ENCODE peak calls at places on chromosomes 4 and X, in eight cellular contexts. Q is CD8-positive, alpha-beta T cell; V is suprapubic skin; T is neural progenitor cell; R is heart right ventricle; M is breast epithelium; Z is lower lobe of right lung; B is tibial artery. F is an unnamed sample.

GRCh38 chr4:22480928-22481327 is 34.9 kb downstream of the ADGRA3 start:
- DNase-seq in Q (no peak), V (no peak), T (no peak), R (no peak), M (no peak), Z (no peak), B (no peak), F (no peak)

GRCh38 chr4:156799121-156799589 is 172.4 kb downstream of the PDGFC start:
- DNase-seq in Q (no peak), V (no peak), T (no peak), R (no peak), M (no peak), Z (no peak), B (no peak), F (no peak)

GRCh38 chrX:79259073-79259689 is 108.0 kb downstream of the ITM2A start:
- DNase-seq in Q (peak), V (no peak), T (no peak), R (peak), M (no peak), Z (no peak), B (no peak), F (no peak)

GRCh38 chr4:55004831-55005230 is 120.6 kb downstream of the KDR start:
- DNase-seq in Q (no peak), V (no peak), T (peak), R (peak), M (no peak), Z (no peak), B (peak), F (no peak)

GRCh38 chr4:10965196-10965595 is 280.6 kb upstream of the CLNK start:
- DNase-seq in Q (no peak), V (no peak), T (no peak), R (no peak), M (no peak), Z (no peak), B (no peak), F (no peak)

GRCh38 chrX:39950035-39950688 is 147.6 kb downstream of the BCOR start:
- DNase-seq in Q (no peak), V (no peak), T (no peak), R (no peak), M (no peak), Z (no peak), B (no peak), F (no peak)

GRCh38 chr4:47914219-47914925 is at the start of gene NFXL1:
- DNase-seq in Q (peak), V (peak), T (peak), R (peak), M (peak), Z (peak), B (peak), F (peak)

GRCh38 chr4:88814043-88814617 is 116.5 kb upstream of the NAP1L5 start:
- DNase-seq in Q (no peak), V (no peak), T (no peak), R (no peak), M (no peak), Z (no peak), B (no peak), F (no peak)

GRCh38 chrX:6226646-6227444 is 1.8 kb downstream of the NLGN4X start:
- DNase-seq in Q (no peak), V (no peak), T (peak), R (no peak), M (no peak), Z (no peak), B (no peak), F (no peak)

GRCh38 chrX:149461746-149462145 is 43.4 kb downstream of the IDS start:
- DNase-seq in Q (no peak), V (no peak), T (no peak), R (no peak), M (no peak), Z (no peak), B (no peak), F (no peak)

DNA sequence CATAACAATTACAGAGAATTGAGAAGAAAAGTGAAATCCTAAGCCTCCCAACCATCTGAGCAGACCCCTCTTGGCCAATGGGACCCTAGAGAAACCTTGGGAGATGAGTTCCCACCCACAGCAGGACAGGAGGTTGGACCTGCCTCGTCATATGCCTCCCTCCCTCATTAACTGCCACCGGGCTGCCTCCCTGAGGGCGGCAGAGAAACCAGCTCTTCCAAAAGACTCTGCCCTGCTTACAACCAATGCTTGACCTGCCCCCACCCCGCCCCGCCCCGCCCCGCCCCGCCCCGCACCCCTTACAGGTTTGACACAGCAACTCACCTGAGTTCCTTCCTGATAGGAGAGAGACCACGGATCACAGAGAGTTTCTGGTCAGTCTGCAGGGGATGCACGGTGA is 86.1 kb downstream of the ADRA2C start:
- DNase-seq in Q (no peak), V (no peak), T (no peak), R (no peak), M (no peak), Z (no peak), B (no peak), F (no peak)
- H3K27ac ChIP-seq in Q (no peak), V (no peak), T (no peak), R (no peak), M (no peak), Z (no peak), B (no peak), F (no peak)

GRCh38 chr4:73523126-73523525 is 41.6 kb downstream of the AFM start:
- DNase-seq in Q (no peak), V (no peak), T (no peak), R (no peak), M (no peak), Z (no peak), B (no peak), F (no peak)
- TF ChIP-seq CTCF in Q (no peak), V (no peak), T (no peak), R (no peak), M (no peak), Z (no peak), B (no peak), F (no peak)

DNA sequence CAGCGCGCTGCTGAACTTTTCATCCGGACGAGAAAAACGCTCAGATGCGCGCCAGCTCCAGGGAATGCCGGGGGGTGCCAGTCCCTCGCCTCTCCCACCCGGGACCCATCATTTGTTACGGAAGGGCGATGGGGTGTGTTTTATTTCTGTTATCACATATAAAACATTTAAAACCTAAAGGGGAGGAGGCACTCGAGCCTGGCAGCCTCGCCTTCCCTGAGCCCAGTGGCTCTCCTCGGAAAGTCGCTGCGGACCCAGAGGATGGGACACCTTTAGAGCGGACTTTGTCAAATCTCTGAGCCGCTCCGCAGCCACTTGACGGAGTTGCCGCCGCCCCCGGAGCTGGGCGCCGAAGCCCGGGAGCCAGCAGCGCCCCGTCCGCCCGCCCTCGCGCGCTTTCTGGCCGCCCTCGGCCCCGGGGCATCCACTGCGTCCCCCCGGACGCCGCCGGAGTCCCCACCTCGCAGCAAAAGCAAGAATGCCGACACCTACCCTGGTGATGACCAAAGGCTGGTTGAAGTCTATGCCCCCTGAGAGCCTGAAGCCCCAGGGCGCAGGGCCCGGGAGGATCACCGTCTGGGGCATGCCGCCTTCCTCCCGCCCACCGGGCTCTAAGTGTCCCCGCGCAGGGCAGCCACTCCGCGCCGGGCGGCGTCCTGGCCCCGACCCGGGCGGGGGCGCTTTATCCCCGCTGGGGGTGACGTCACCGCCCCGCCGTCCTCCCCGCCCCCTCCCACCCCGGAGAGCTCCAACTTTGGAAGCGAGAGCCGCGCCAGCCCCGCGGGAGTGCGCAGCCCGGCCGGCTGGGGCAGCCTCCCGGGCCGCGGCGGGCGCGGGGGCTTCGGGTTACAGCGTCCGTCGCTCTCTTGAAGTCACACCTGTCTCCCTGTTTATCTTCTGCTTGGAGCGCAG is at the start of gene PDLIM3:
- DNase-seq in Q (no peak), V (peak), T (peak), R (peak), M (peak), Z (peak), B (peak), F (peak)
- H3K4me3 ChIP-seq in Q (no peak), V (peak), T (peak), R (peak), M (peak), Z (peak), B (peak), F (peak)

GRCh38 chr4:151000747-151001429 is 14.2 kb downstream of the LRBA start:
- DNase-seq in Q (no peak), V (no peak), T (peak), R (no peak), M (no peak), Z (no peak), B (no peak), F (no peak)
- H3K27ac ChIP-seq in Q (no peak), V (no peak), T (no peak), R (no peak), M (no peak), Z (no peak), B (no peak), F (no peak)

DNA sequence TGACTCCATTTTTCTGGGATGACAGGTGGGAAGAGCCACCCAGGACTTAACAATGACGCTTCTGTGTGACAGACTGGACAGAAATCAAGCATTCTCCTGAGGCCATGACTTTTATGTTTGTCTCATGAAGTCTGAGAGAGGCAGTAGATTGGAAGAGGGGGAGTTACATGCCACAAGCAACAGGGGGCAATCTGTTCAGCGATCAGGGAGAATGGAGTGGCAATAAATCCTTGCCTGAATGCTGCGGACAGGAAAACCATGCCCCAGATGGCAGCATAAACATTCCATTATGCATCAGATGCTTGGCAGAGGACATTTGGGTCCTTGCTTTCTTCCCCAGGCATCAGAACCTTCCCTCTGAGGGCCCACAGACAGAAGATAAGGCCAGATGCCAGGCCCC is 312.4 kb upstream of the DIPK2B start:
- DNase-seq in Q (no peak), V (no peak), T (peak), R (no peak), M (no peak), Z (no peak), B (no peak), F (no peak)
- TF ChIP-seq CTCF in Q (no peak), V (no peak), T (no peak), R (no peak), M (no peak), Z (no peak), B (no peak), F (no peak)

DNA sequence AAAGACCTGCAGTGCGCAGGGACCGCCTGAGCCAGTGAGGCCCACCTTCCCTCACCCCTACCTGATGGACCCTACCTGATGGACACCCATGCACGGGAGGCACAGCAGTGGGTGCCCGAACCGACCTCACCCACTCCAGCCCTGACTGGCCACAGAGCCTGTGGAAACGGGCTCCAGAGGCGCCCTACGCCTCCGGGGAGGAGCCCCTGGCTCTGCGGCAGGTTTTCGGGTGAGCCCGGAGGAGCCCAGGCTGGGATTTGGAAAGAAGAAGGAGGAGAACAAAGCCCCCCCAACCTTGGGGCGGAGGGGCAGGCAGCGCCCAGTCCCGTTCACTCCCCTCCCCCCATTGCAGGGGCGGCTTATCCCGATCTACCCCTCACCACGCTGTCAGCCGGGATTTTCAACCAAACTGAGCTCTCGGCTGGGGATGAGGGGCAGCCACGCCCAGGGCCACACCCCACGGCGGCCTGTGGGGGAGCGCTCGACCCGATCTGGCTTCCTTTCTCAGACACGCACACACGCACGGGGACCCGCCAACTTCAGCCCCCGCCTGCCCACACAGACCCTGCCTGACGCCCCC is 675 bp downstream of the L1CAM start:
- DNase-seq in Q (no peak), V (no peak), T (no peak), R (no peak), M (no peak), Z (no peak), B (no peak), F (no peak)
- H3K4me3 ChIP-seq in Q (no peak), V (peak), T (peak), R (no peak), M (no peak), Z (no peak), B (no peak), F (no peak)

GRCh38 chrX:110055616-110056015 is 52.7 kb downstream of the TMEM164 start:
- DNase-seq in Q (no peak), V (no peak), T (no peak), R (no peak), M (no peak), Z (no peak), B (no peak), F (no peak)

GRCh38 chrX:110053453-110053852 is 50.5 kb downstream of the TMEM164 start:
- DNase-seq in Q (no peak), V (no peak), T (no peak), R (no peak), M (no peak), Z (no peak), B (no peak), F (no peak)

GRCh38 chrX:110060317-110060716 is 57.4 kb downstream of the TMEM164 start:
- DNase-seq in Q (no peak), V (no peak), T (no peak), R (no peak), M (no peak), Z (no peak), B (no peak), F (no peak)

GRCh38 chrX:110059410-110059809 is 56.5 kb downstream of the TMEM164 start:
- DNase-seq in Q (no peak), V (no peak), T (no peak), R (no peak), M (no peak), Z (no peak), B (no peak), F (no peak)

DNA sequence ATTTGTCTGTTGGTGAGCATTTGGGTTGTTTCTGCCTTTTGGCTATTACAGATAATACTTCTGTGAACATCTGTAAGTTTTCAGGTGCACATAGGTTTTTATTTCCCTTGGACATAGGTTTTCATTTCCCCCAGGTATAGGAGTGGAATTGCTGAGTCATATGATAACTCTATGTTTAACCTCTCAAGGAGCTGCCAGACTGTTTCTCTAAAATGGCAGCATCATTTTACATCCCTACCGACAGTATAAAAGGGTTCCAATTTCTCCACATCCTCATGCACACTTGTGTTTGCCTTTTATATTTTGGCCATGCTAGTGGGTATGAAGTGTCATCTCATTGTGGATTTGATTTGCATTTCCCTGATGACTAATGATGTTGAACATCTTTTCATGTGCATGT is 53.5 kb downstream of the TMEM164 start:
- DNase-seq in Q (no peak), V (no peak), T (no peak), R (no peak), M (no peak), Z (no peak), B (no peak), F (no peak)
- H3K27ac ChIP-seq in Q (no peak), V (no peak), T (no peak), R (no peak), M (no peak), Z (no peak), B (no peak), F (no peak)

F was measured in right lobe of liver.